ENCODE peak calls at places on chromosomes 1 and 21, in six cellular contexts. A is colonic mucosa, F is IMR-90, W is Peyer's patch, B is pancreas, E is RWPE2. M is an unnamed sample. For H3K9me3 and H3K27me3, the result is how much of the 10 kb centered on the place peaks cover.

GRCh38 chr21:17454315-17455027 is 58.4 kb upstream of the CXADR start:
- DNase-seq in A (peak), F (peak), W (no peak), B (peak), E (peak), M (peak)

GRCh38 chr1:77467741-77468140 is 185.9 kb downstream of the AK5 start:
- DNase-seq in A (no peak), F (peak), W (no peak), B (no peak), E (no peak), M (no peak)

GRCh38 chr1:145868232-145868631 is 9.4 kb upstream of the PIAS3 start:
- DNase-seq in A (no peak), F (no peak), W (no peak), B (no peak), E (no peak), M (no peak)

GRCh38 chr1:156815851-156816536 is 654 bp downstream of the SH2D2A start:
- DNase-seq in A (no peak), F (no peak), W (no peak), B (no peak), E (peak), M (no peak)

GRCh38 chr21:9839011-9839661 is 682.2 kb upstream of the TPTE start:
- DNase-seq in A (no peak), F (no peak), W (no peak), B (no peak), E (peak), M (no peak)

GRCh38 chr1:178644308-178645120 is 80.5 kb upstream of the RALGPS2 start:
- DNase-seq in A (peak), F (peak), W (no peak), B (peak), E (no peak), M (peak)

GRCh38 chr21:32135401-32136363 is 143.2 kb downstream of the MIS18A start:
- DNase-seq in A (no peak), F (peak), W (no peak), B (no peak), E (no peak), M (no peak)

GRCh38 chr21:45578811-45579381 is 36.7 kb upstream of the SLC19A1 start:
- DNase-seq in A (peak), F (no peak), W (no peak), B (no peak), E (no peak), M (no peak)

GRCh38 chr21:14773777-14774345 is 227.7 kb upstream of the SAMSN1 start:
- DNase-seq in A (peak), F (no peak), W (peak), B (peak), E (no peak), M (peak)

GRCh38 chr21:31576428-31576827 is 83.1 kb upstream of the SOD1 start:
- DNase-seq in A (no peak), F (no peak), W (no peak), B (no peak), E (no peak), M (peak)

GRCh38 chr1:37015713-37016112 is 18.6 kb downstream of the GRIK3 start:
- DNase-seq in A (no peak), F (no peak), W (no peak), B (no peak), E (no peak), M (no peak)

GRCh38 chr21:29347274-29347681 is 48.6 kb downstream of the BACH1 start:
- DNase-seq in A (no peak), F (peak), W (no peak), B (no peak), E (no peak), M (no peak)

GRCh38 chr1:41368801-41369200 is 7.6 kb downstream of the FOXO6 start:
- DNase-seq in A (no peak), F (no peak), W (no peak), B (no peak), E (no peak), M (no peak)

GRCh38 chr1:8397511-8397910 is 79.6 kb downstream of the SLC45A1 start:
- DNase-seq in A (no peak), F (no peak), W (no peak), B (no peak), E (no peak), M (no peak)

GRCh38 chr1:203669739-203670138 is 43.1 kb downstream of the ATP2B4 start:
- DNase-seq in A (no peak), F (peak), W (no peak), B (no peak), E (no peak), M (no peak)

GRCh38 chr1:212699839-212700596 is at the start of gene BATF3:
- DNase-seq in A (peak), F (no peak), W (peak), B (peak), E (no peak), M (no peak)

GRCh38 chr1:214379254-214379970 is 98.5 kb downstream of the SMYD2 start:
- DNase-seq in A (no peak), F (no peak), W (no peak), B (no peak), E (no peak), M (no peak)

GRCh38 chr21:16211339-16212303 is 481.8 kb downstream of the USP25 start:
- DNase-seq in A (no peak), F (peak), W (no peak), B (no peak), E (no peak), M (peak)

GRCh38 chr1:157095551-157095950 is 4.1 kb downstream of the ETV3L start:
- DNase-seq in A (no peak), F (no peak), W (no peak), B (no peak), E (no peak), M (no peak)

GRCh38 chr1:23400324-23401110 is 24.0 kb downstream of the TCEA3 start:
- DNase-seq in A (no peak), F (peak), W (no peak), B (no peak), E (no peak), M (no peak)

GRCh38 chr1:83694449-83694848 is 304.5 kb downstream of the TTLL7 start:
- DNase-seq in A (no peak), F (no peak), W (no peak), B (no peak), E (no peak), M (no peak)

GRCh38 chr1:157218671-157219070 is 80.5 kb upstream of the ETV3 start:
- DNase-seq in A (no peak), F (no peak), W (no peak), B (no peak), E (no peak), M (no peak)

GRCh38 chr1:156926175-156926574 is 5.7 kb downstream of the LRRC71 start:
- DNase-seq in A (peak), F (peak), W (peak), B (no peak), E (no peak), M (peak)

GRCh38 chr1:31569773-31570172 is 6.5 kb upstream of the TINAGL1 start:
- DNase-seq in A (peak), F (no peak), W (peak), B (no peak), E (no peak), M (no peak)

GRCh38 chr1:78651247-78651646 is 1.6 kb downstream of the IFI44 start:
- DNase-seq in A (no peak), F (peak), W (peak), B (no peak), E (no peak), M (no peak)

GRCh38 chr1:78649628-78650027 is at the start of gene IFI44:
- DNase-seq in A (peak), F (peak), W (peak), B (peak), E (no peak), M (peak)

GRCh38 chr1:78650114-78650513 is 483 bp downstream of the IFI44 start:
- DNase-seq in A (no peak), F (no peak), W (no peak), B (no peak), E (no peak), M (no peak)

GRCh38 chr1:78647238-78647637 is 2.4 kb upstream of the IFI44 start:
- DNase-seq in A (no peak), F (no peak), W (no peak), B (no peak), E (no peak), M (no peak)

DNA sequence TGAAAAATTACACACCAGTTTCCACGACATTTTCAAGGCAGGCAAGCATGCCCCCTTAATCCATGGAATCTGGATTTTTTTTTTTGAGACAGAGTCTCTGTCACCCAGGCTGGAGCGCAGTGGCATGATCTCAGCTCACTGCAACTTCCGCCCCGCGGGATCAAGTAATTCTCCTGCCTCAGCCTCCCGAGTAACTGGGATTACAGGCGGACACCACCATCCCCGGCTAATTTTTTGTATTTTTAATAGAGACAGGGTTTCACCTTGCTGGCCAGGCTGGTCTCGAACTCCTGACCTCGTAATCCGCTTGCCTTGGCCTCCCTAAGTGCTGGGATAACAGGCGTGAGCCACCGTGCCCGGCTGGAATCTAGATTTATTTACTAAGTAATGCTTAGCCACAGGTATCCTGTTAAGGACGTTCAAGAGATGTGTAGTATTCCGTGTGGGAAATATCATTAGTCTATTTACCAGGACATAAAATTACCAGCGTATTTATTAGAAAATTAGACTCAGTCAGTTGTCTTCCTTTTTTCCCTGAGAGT is 2.5 kb downstream of the IFI44 start:
- DNase-seq in A (no peak), F (no peak), W (no peak), B (no peak), E (no peak), M (no peak)
- H3K4me3 ChIP-seq in A (no peak), F (no peak), W (no peak), B (no peak), E (no peak), M (no peak)

GRCh38 chr1:80251591-80251990 is 1245.1 kb upstream of the ADGRL4 start:
- DNase-seq in A (no peak), F (no peak), W (no peak), B (no peak), E (no peak), M (no peak)
- H3K9me3 ChIP-seq in A (under half), F (under half), W (under half), B (under half), E (under half), M (under half)

GRCh38 chr1:17020502-17020901 is 8.8 kb upstream of the ATP13A2 start:
- DNase-seq in A (no peak), F (no peak), W (no peak), B (no peak), E (no peak), M (no peak)

GRCh38 chr1:17016317-17016661 is 4.6 kb upstream of the ATP13A2 start:
- DNase-seq in A (no peak), F (peak), W (no peak), B (no peak), E (peak), M (peak)

GRCh38 chr1:17021896-17022295 is 10.2 kb upstream of the ATP13A2 start:
- DNase-seq in A (no peak), F (no peak), W (no peak), B (no peak), E (no peak), M (no peak)

GRCh38 chr1:17017435-17017834 is 5.7 kb upstream of the ATP13A2 start:
- DNase-seq in A (no peak), F (no peak), W (no peak), B (no peak), E (peak), M (no peak)

DNA sequence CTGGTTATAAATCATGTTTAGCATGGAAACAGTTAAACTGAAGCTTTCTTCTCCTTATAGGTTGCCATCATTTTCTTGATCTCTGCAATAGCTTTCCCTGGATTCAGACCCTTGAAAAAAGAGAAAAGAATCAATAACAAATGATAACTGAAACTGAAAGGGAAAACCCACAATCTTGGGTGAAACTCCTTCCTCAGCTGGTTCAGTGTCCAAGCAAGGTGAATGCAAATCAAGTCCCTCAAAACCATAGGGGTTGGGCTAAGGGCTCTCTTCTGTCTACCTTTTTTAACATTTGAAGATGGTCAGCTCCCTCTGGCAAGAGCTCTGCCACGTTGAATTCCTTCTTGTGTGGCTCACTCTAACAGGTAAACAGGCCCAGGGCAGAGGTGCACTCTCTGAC is 7.1 kb upstream of the ATP13A2 start:
- DNase-seq in A (no peak), F (no peak), W (no peak), B (no peak), E (no peak), M (no peak)
- H3K27me3 ChIP-seq in A (under half), F (under half), W (under half), B (under half), E (under half), M (under half)

DNA sequence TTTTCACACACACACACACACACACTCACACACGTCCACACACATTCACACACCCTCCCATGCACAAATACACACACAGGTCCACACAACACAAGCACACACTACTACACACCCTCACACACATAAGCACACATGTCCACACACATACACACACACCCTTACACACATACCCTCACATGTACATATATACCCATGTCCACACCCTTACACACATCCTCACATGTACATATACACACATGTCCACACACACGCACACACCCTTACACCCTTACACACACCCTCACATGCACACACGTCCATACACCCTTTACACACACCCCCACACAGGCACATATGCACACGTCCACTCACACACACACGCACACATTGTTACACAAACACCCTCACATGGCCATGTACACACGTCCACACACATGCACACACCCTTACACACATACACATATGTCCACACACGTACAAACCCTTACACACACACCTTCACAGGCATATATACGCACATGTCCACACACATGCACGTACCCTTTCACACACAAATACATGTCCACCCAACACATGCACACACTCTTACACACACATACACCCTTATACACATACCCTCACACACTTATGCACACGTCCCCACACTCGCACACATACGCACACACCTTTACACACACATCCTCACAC is 50.7 kb downstream of the RGS7 start:
- DNase-seq in A (no peak), F (no peak), W (no peak), B (no peak), E (no peak), M (no peak)
- H3K4me3 ChIP-seq in A (no peak), F (no peak), W (no peak), B (no peak), E (no peak), M (no peak)

M was measured in cardiac muscle cell.